ENCODE peak calls at places on chromosomes 13 and 19, in six cellular contexts. One of them, this sample, is unnamed.
A peak's percentile ranks its signal among the peaks of the same experiment; 100 is the strongest.

GRCh38 chr13:69553976-69554375 is 553.6 kb upstream of the ATXN8OS start:
- DNase-seq in right lobe of liver: no peak
- DNase-seq in breast epithelium: no peak
- DNase-seq in uterus: no peak
- DNase-seq in adrenal gland: no peak
- DNase-seq in stomach: no peak
- DNase-seq in this sample: no peak

GRCh38 chr19:33482486-33482885 is 39.1 kb downstream of the PEPD start:
- DNase-seq in right lobe of liver: no peak
- DNase-seq in breast epithelium: no peak
- DNase-seq in stomach: no peak
- DNase-seq in adrenal gland: no peak
- DNase-seq in uterus: no peak
- DNase-seq in this sample: no peak

GRCh38 chr13:70253834-70254233 is 145.6 kb upstream of the KLHL1 start:
- DNase-seq in uterus: no peak
- DNase-seq in stomach: no peak
- DNase-seq in breast epithelium: no peak
- DNase-seq in right lobe of liver: no peak
- DNase-seq in adrenal gland: no peak
- DNase-seq in this sample: no peak

GRCh38 chr13:38223093-38223492 is 126.6 kb upstream of the UFM1 start:
- DNase-seq in stomach: no peak
- DNase-seq in uterus: no peak
- DNase-seq in adrenal gland: no peak
- DNase-seq in breast epithelium: no peak
- DNase-seq in right lobe of liver: no peak
- DNase-seq in this sample: no peak

GRCh38 chr13:44404261-44405139 is 30.9 kb downstream of the SERP2 start:
- DNase-seq in breast epithelium: peak; percentile 33
- DNase-seq in adrenal gland: no peak
- DNase-seq in uterus: no peak
- DNase-seq in stomach: peak; percentile 50
- DNase-seq in right lobe of liver: peak; percentile 65
- DNase-seq in this sample: no peak

GRCh38 chr19:45087531-45087930 is 5.4 kb upstream of the PPP1R37 start:
- DNase-seq in stomach: no peak
- DNase-seq in adrenal gland: no peak
- DNase-seq in right lobe of liver: no peak
- DNase-seq in breast epithelium: no peak
- DNase-seq in uterus: no peak
- DNase-seq in this sample: no peak

GRCh38 chr13:26946675-26947342 is 186.2 kb upstream of the GPR12 start:
- DNase-seq in stomach: no peak
- DNase-seq in right lobe of liver: no peak
- DNase-seq in uterus: no peak
- DNase-seq in breast epithelium: no peak
- DNase-seq in adrenal gland: peak; percentile 21
- DNase-seq in this sample: no peak

GRCh38 chr13:83984793-83985192 is 102.5 kb upstream of the SLITRK1 start:
- DNase-seq in stomach: no peak
- DNase-seq in uterus: no peak
- DNase-seq in adrenal gland: no peak
- DNase-seq in right lobe of liver: no peak
- DNase-seq in breast epithelium: no peak
- DNase-seq in this sample: no peak

GRCh38 chr19:10464456-10464855 is 38.7 kb downstream of the KEAP1 start:
- DNase-seq in breast epithelium: no peak
- DNase-seq in adrenal gland: no peak
- DNase-seq in uterus: no peak
- DNase-seq in right lobe of liver: no peak
- DNase-seq in stomach: no peak
- DNase-seq in this sample: no peak

GRCh38 chr19:42096255-42096837 is 20.4 kb downstream of the ZNF574 start:
- DNase-seq in adrenal gland: no peak
- DNase-seq in uterus: no peak
- DNase-seq in right lobe of liver: no peak
- DNase-seq in stomach: no peak
- DNase-seq in breast epithelium: no peak
- DNase-seq in this sample: no peak

GRCh38 chr13:63435668-63436275 is 2020.1 kb upstream of the PCDH20 start:
- DNase-seq in adrenal gland: no peak
- DNase-seq in right lobe of liver: no peak
- DNase-seq in breast epithelium: no peak
- DNase-seq in stomach: no peak
- DNase-seq in uterus: no peak
- DNase-seq in this sample: no peak

GRCh38 chr19:46992699-46993535 is 26.7 kb upstream of the NPAS1 start:
- DNase-seq in right lobe of liver: peak; percentile 84
- DNase-seq in adrenal gland: peak; percentile 91
- DNase-seq in breast epithelium: no peak
- DNase-seq in uterus: no peak
- DNase-seq in stomach: no peak
- DNase-seq in this sample: peak; percentile 69

GRCh38 chr19:30781519-30781918 is 409.3 kb downstream of the ZNF536 start:
- DNase-seq in uterus: no peak
- DNase-seq in stomach: no peak
- DNase-seq in right lobe of liver: no peak
- DNase-seq in adrenal gland: peak; percentile 16
- DNase-seq in breast epithelium: no peak
- DNase-seq in this sample: no peak

GRCh38 chr19:29771708-29772415 is 39.9 kb upstream of the CCNE1 start:
- DNase-seq in stomach: peak; percentile 41
- DNase-seq in right lobe of liver: peak; percentile 52
- DNase-seq in breast epithelium: no peak
- DNase-seq in uterus: no peak
- DNase-seq in adrenal gland: peak; percentile 85
- DNase-seq in this sample: peak; percentile 58

GRCh38 chr13:76992548-76993001 is 694 bp downstream of the CLN5 start:
- DNase-seq in stomach: no peak
- DNase-seq in adrenal gland: peak; percentile 30
- DNase-seq in breast epithelium: peak; percentile 40
- DNase-seq in uterus: peak; percentile 30
- DNase-seq in right lobe of liver: peak; percentile 46
- DNase-seq in this sample: peak; percentile 39

GRCh38 chr19:10503002-10503789 is at the start of gene KEAP1:
- DNase-seq in uterus: peak; percentile 39
- DNase-seq in adrenal gland: peak; percentile 60
- DNase-seq in right lobe of liver: peak; percentile 58
- DNase-seq in breast epithelium: peak; percentile 38
- DNase-seq in stomach: peak; percentile 38
- DNase-seq in this sample: peak; percentile 28

GRCh38 chr13:83940742-83941141 is 58.5 kb upstream of the SLITRK1 start:
- DNase-seq in uterus: no peak
- DNase-seq in stomach: no peak
- DNase-seq in right lobe of liver: no peak
- DNase-seq in breast epithelium: no peak
- DNase-seq in adrenal gland: no peak
- DNase-seq in this sample: no peak

GRCh38 chr13:25046274-25046984 is 49.5 kb upstream of the PABPC3 start:
- DNase-seq in right lobe of liver: no peak
- DNase-seq in stomach: no peak
- DNase-seq in uterus: no peak
- DNase-seq in breast epithelium: no peak
- DNase-seq in adrenal gland: no peak
- DNase-seq in this sample: no peak

GRCh38 chr13:86383561-86383960 is 584.3 kb upstream of the SLITRK6 start:
- DNase-seq in stomach: no peak
- DNase-seq in adrenal gland: no peak
- DNase-seq in breast epithelium: no peak
- DNase-seq in uterus: no peak
- DNase-seq in right lobe of liver: no peak
- DNase-seq in this sample: no peak

DNA sequence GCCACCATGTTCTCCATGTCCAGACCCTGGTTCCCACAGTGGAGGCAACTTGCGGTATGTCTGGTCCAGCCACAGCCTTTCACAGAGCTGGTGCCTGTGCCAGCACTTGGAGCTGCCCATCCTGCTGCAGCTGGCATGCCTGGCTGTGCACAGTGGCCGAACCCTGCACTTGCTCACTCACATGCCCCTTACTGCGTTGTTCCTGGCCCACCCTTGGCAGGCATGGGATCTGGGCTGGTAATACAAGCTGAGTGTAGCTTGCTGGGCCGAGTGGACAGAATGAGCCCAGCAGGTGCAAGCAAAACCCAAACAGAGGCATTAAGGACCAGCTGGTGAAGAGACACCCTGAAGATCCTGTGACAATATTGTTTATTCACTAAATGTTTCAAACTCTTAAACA is 583.9 kb upstream of the SLITRK6 start:
- DNase-seq in adrenal gland: no peak
- DNase-seq in uterus: no peak
- DNase-seq in breast epithelium: no peak
- DNase-seq in stomach: no peak
- DNase-seq in right lobe of liver: no peak
- DNase-seq in this sample: no peak
- H3K4me1 ChIP-seq in adrenal gland: no peaks in the 10 kb centered on the region
- H3K4me1 ChIP-seq in uterus: no peaks in the 10 kb centered on the region
- H3K4me1 ChIP-seq in breast epithelium: no peaks in the 10 kb centered on the region
- H3K4me1 ChIP-seq in stomach: no peaks in the 10 kb centered on the region
- H3K4me1 ChIP-seq in right lobe of liver: no peaks in the 10 kb centered on the region
- H3K4me1 ChIP-seq in this sample: no peaks in the 10 kb centered on the region

GRCh38 chr19:13953021-13953531 is 767 bp downstream of the DCAF15 start:
- DNase-seq in adrenal gland: peak; percentile 24
- DNase-seq in stomach: peak; percentile 36
- DNase-seq in right lobe of liver: no peak
- DNase-seq in uterus: no peak
- DNase-seq in breast epithelium: no peak
- DNase-seq in this sample: no peak

GRCh38 chr19:13954185-13954584 is 1.9 kb downstream of the DCAF15 start:
- DNase-seq in breast epithelium: no peak
- DNase-seq in uterus: no peak
- DNase-seq in stomach: no peak
- DNase-seq in adrenal gland: no peak
- DNase-seq in right lobe of liver: no peak
- DNase-seq in this sample: no peak

GRCh38 chr19:13951043-13951442 is 1.3 kb upstream of the DCAF15 start:
- DNase-seq in breast epithelium: no peak
- DNase-seq in adrenal gland: no peak
- DNase-seq in uterus: no peak
- DNase-seq in stomach: no peak
- DNase-seq in right lobe of liver: no peak
- DNase-seq in this sample: no peak

GRCh38 chr19:13951799-13952153 is 533 bp upstream of the DCAF15 start:
- DNase-seq in breast epithelium: no peak
- DNase-seq in adrenal gland: no peak
- DNase-seq in stomach: no peak
- DNase-seq in right lobe of liver: no peak
- DNase-seq in uterus: no peak
- DNase-seq in this sample: no peak

DNA sequence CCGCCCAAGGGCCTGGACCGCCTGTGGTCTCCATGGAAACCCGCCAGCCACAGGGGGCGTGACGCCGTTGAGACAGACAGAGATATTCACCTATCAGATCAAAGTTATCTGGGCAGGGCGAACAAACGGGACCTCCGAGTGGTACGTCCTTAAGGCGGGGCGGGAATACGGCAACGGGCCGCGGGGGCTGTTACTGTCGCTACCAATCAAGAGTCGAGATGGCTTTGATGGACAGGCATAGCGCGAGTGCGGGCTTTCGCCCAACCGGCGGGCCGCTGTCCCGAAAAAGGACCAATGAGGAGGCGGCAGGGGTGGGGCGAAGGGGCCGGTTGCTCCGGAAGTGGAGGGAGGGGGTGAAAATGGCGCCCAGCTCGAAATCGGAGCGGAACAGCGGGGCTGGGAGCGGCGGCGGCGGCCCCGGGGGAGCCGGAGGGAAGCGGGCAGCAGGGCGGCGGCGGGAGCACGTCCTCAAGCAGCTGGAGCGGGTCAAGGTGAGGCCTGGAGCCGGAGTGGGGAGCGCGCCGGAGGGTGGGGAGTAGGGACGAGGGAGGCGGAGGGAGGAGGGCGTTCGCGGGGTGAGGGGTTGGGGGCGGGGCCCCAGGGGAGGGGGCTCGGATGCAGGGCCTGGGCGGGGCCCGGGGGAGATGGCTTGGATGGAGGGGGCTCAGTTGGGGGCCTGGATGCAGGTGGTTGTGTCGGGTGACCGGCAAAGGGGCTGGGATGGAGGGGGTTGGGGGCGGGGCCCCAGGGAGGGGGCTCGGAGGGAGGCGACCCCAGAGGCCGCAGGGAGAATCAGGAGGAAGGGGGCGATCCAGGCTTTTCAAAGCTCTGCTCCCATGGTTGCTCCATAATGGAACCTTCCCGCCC is at the start of gene DCAF15:
- DNase-seq in stomach: peak; percentile 99
- DNase-seq in adrenal gland: peak; percentile 100
- DNase-seq in uterus: peak; percentile 99
- DNase-seq in breast epithelium: peak; percentile 100
- DNase-seq in right lobe of liver: peak; percentile 99
- DNase-seq in this sample: peak; percentile 100
- TF ChIP-seq POLR2A in stomach: no peak
- TF ChIP-seq POLR2A in adrenal gland: peak; percentile 22
- TF ChIP-seq POLR2A in uterus: peak; percentile 14
- TF ChIP-seq POLR2A in breast epithelium: peak; percentile 60
- TF ChIP-seq POLR2A in right lobe of liver: no peak
- TF ChIP-seq POLR2A in this sample: no peak

GRCh38 chr19:1053176-1054101 is 13.5 kb upstream of the ARHGAP45 start:
- DNase-seq in breast epithelium: no peak
- DNase-seq in right lobe of liver: no peak
- DNase-seq in adrenal gland: no peak
- DNase-seq in stomach: no peak
- DNase-seq in uterus: no peak
- DNase-seq in this sample: no peak
- H3K4me3 ChIP-seq in breast epithelium: no peak overlapping the region
- H3K4me3 ChIP-seq in right lobe of liver: no peak overlapping the region
- H3K4me3 ChIP-seq in adrenal gland: no peak overlapping the region
- H3K4me3 ChIP-seq in stomach: no peak overlapping the region
- H3K4me3 ChIP-seq in uterus: no peak overlapping the region
- H3K4me3 ChIP-seq in this sample: no peak overlapping the region

DNA sequence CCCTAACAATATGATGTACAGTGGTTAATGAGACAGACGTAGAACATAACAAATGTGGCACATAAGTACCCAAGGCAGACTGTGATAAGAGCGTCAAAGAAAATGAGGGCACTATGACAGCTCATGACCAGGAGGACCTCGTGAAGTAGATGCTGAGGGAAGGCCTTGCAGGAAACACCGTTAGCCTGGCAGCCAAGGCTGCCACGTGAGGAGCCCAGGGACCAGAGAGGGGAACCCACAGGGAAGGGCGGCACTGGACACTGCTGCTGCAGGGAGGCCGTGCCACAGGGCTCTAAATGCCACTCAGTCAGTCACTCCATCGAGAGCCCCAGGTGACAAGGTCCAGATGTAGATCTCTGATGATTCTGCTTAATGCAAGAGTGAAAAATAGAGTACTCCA is 5.6 kb downstream of the TUBGCP3 start:
- DNase-seq in uterus: no peak
- DNase-seq in breast epithelium: no peak
- DNase-seq in right lobe of liver: no peak
- DNase-seq in stomach: no peak
- DNase-seq in adrenal gland: peak; percentile 20
- DNase-seq in this sample: no peak
- H3K4me1 ChIP-seq in uterus: no peaks in the 10 kb centered on the region
- H3K4me1 ChIP-seq in breast epithelium: peaks cover 9% of the 10 kb centered on the region
- H3K4me1 ChIP-seq in right lobe of liver: no peaks in the 10 kb centered on the region
- H3K4me1 ChIP-seq in stomach: peaks cover 52% of the 10 kb centered on the region
- H3K4me1 ChIP-seq in adrenal gland: peaks cover 13% of the 10 kb centered on the region
- H3K4me1 ChIP-seq in this sample: peaks cover 22% of the 10 kb centered on the region

GRCh38 chr13:40755082-40755755 is 15.8 kb downstream of the MRPS31 start:
- DNase-seq in breast epithelium: no peak
- DNase-seq in right lobe of liver: no peak
- DNase-seq in uterus: no peak
- DNase-seq in adrenal gland: no peak
- DNase-seq in stomach: no peak
- DNase-seq in this sample: no peak
- TF ChIP-seq POLR2A in breast epithelium: no peak
- TF ChIP-seq POLR2A in right lobe of liver: no peak
- TF ChIP-seq POLR2A in uterus: no peak
- TF ChIP-seq POLR2A in adrenal gland: no peak
- TF ChIP-seq POLR2A in stomach: no peak
- TF ChIP-seq POLR2A in this sample: no peak